ENCODE peak calls at places on chromosomes 4 and X, in ten cellular contexts. One of them, this sample, is unnamed.

GRCh38 chrX:71652405-71652804 is 14.9 kb upstream of the LOC101059915 start:
- DNase-seq in IMR-90: peak
- DNase-seq in A549: peak
- DNase-seq in Peyer's patch: no peak
- DNase-seq in tibial artery: no peak
- DNase-seq in HFF-Myc: peak
- DNase-seq in tibial nerve: no peak
- DNase-seq in body of pancreas: peak
- DNase-seq in heart right ventricle: no peak
- DNase-seq in bronchial epithelial cell: peak
- DNase-seq in this sample: no peak

GRCh38 chr4:157012781-157013180 is 41.2 kb upstream of the PDGFC start:
- DNase-seq in IMR-90: peak
- DNase-seq in tibial nerve: no peak
- DNase-seq in A549: no peak
- DNase-seq in HFF-Myc: no peak
- DNase-seq in Peyer's patch: no peak
- DNase-seq in tibial artery: no peak
- DNase-seq in heart right ventricle: no peak
- DNase-seq in body of pancreas: no peak
- DNase-seq in bronchial epithelial cell: peak
- DNase-seq in this sample: no peak

GRCh38 chr4:62816566-62816965 is 1592.7 kb downstream of the TECRL start:
- DNase-seq in Peyer's patch: no peak
- DNase-seq in body of pancreas: no peak
- DNase-seq in A549: no peak
- DNase-seq in HFF-Myc: no peak
- DNase-seq in tibial nerve: no peak
- DNase-seq in IMR-90: no peak
- DNase-seq in bronchial epithelial cell: no peak
- DNase-seq in tibial artery: no peak
- DNase-seq in heart right ventricle: no peak
- DNase-seq in this sample: no peak

GRCh38 chr4:41160856-41161255 is 53.5 kb downstream of the APBB2 start:
- DNase-seq in bronchial epithelial cell: no peak
- DNase-seq in heart right ventricle: no peak
- DNase-seq in tibial artery: no peak
- DNase-seq in tibial nerve: no peak
- DNase-seq in HFF-Myc: no peak
- DNase-seq in A549: no peak
- DNase-seq in body of pancreas: no peak
- DNase-seq in IMR-90: peak
- DNase-seq in Peyer's patch: no peak
- DNase-seq in this sample: no peak

GRCh38 chr4:83691998-83692397 is 156.1 kb downstream of the GPAT3 start:
- DNase-seq in heart right ventricle: no peak
- DNase-seq in tibial artery: no peak
- DNase-seq in body of pancreas: no peak
- DNase-seq in Peyer's patch: no peak
- DNase-seq in bronchial epithelial cell: peak
- DNase-seq in HFF-Myc: no peak
- DNase-seq in tibial nerve: no peak
- DNase-seq in IMR-90: no peak
- DNase-seq in A549: no peak
- DNase-seq in this sample: no peak

GRCh38 chrX:131792789-131793462 is 230.2 kb upstream of the STK26 start:
- DNase-seq in HFF-Myc: no peak
- DNase-seq in heart right ventricle: peak
- DNase-seq in IMR-90: peak
- DNase-seq in body of pancreas: peak
- DNase-seq in tibial nerve: no peak
- DNase-seq in tibial artery: no peak
- DNase-seq in Peyer's patch: no peak
- DNase-seq in bronchial epithelial cell: no peak
- DNase-seq in A549: peak
- DNase-seq in this sample: no peak

GRCh38 chr4:71110499-71110898 is 117.0 kb downstream of the DCK start:
- DNase-seq in tibial nerve: no peak
- DNase-seq in tibial artery: no peak
- DNase-seq in Peyer's patch: no peak
- DNase-seq in HFF-Myc: no peak
- DNase-seq in body of pancreas: no peak
- DNase-seq in heart right ventricle: no peak
- DNase-seq in IMR-90: no peak
- DNase-seq in A549: no peak
- DNase-seq in bronchial epithelial cell: no peak
- DNase-seq in this sample: no peak

GRCh38 chrX:120137439-120137838 is 21.0 kb upstream of the RHOXF2 start:
- DNase-seq in Peyer's patch: no peak
- DNase-seq in bronchial epithelial cell: no peak
- DNase-seq in IMR-90: no peak
- DNase-seq in A549: no peak
- DNase-seq in body of pancreas: no peak
- DNase-seq in tibial nerve: no peak
- DNase-seq in tibial artery: no peak
- DNase-seq in heart right ventricle: no peak
- DNase-seq in HFF-Myc: no peak
- DNase-seq in this sample: no peak

GRCh38 chr4:152700151-152700550 is 20.4 kb upstream of the TMEM154 start:
- DNase-seq in tibial nerve: no peak
- DNase-seq in HFF-Myc: no peak
- DNase-seq in Peyer's patch: no peak
- DNase-seq in IMR-90: no peak
- DNase-seq in heart right ventricle: no peak
- DNase-seq in body of pancreas: no peak
- DNase-seq in tibial artery: no peak
- DNase-seq in bronchial epithelial cell: no peak
- DNase-seq in A549: no peak
- DNase-seq in this sample: no peak

GRCh38 chrX:40146471-40147398 is 49.0 kb upstream of the BCOR start:
- DNase-seq in bronchial epithelial cell: no peak
- DNase-seq in HFF-Myc: no peak
- DNase-seq in A549: no peak
- DNase-seq in Peyer's patch: peak
- DNase-seq in tibial artery: no peak
- DNase-seq in heart right ventricle: peak
- DNase-seq in IMR-90: peak
- DNase-seq in tibial nerve: no peak
- DNase-seq in body of pancreas: peak
- DNase-seq in this sample: no peak

GRCh38 chrX:130120746-130121504 is 10.6 kb upstream of the ELF4 start:
- DNase-seq in HFF-Myc: peak
- DNase-seq in tibial nerve: peak
- DNase-seq in heart right ventricle: peak
- DNase-seq in body of pancreas: peak
- DNase-seq in tibial artery: peak
- DNase-seq in A549: peak
- DNase-seq in bronchial epithelial cell: peak
- DNase-seq in Peyer's patch: peak
- DNase-seq in IMR-90: peak
- DNase-seq in this sample: no peak

GRCh38 chrX:153687121-153688039 is at the start of gene SLC6A8:
- DNase-seq in tibial nerve: peak
- DNase-seq in IMR-90: peak
- DNase-seq in body of pancreas: peak
- DNase-seq in bronchial epithelial cell: no peak
- DNase-seq in A549: peak
- DNase-seq in heart right ventricle: peak
- DNase-seq in Peyer's patch: peak
- DNase-seq in HFF-Myc: no peak
- DNase-seq in tibial artery: peak
- DNase-seq in this sample: no peak

GRCh38 chrX:69285401-69285871 is 120.2 kb upstream of the PJA1 start:
- DNase-seq in A549: no peak
- DNase-seq in body of pancreas: no peak
- DNase-seq in tibial nerve: peak
- DNase-seq in tibial artery: no peak
- DNase-seq in bronchial epithelial cell: peak
- DNase-seq in HFF-Myc: no peak
- DNase-seq in heart right ventricle: peak
- DNase-seq in Peyer's patch: no peak
- DNase-seq in IMR-90: no peak
- DNase-seq in this sample: no peak

GRCh38 chrX:69287025-69287540 is 121.8 kb upstream of the PJA1 start:
- DNase-seq in IMR-90: no peak
- DNase-seq in heart right ventricle: no peak
- DNase-seq in HFF-Myc: no peak
- DNase-seq in bronchial epithelial cell: no peak
- DNase-seq in body of pancreas: no peak
- DNase-seq in tibial nerve: no peak
- DNase-seq in Peyer's patch: no peak
- DNase-seq in tibial artery: no peak
- DNase-seq in A549: no peak
- DNase-seq in this sample: no peak

GRCh38 chrX:69284491-69284890 is 119.2 kb upstream of the PJA1 start:
- DNase-seq in heart right ventricle: no peak
- DNase-seq in body of pancreas: no peak
- DNase-seq in bronchial epithelial cell: no peak
- DNase-seq in tibial nerve: no peak
- DNase-seq in A549: no peak
- DNase-seq in tibial artery: no peak
- DNase-seq in HFF-Myc: no peak
- DNase-seq in IMR-90: no peak
- DNase-seq in Peyer's patch: no peak
- DNase-seq in this sample: no peak

GRCh38 chrX:69286546-69286906 is 121.3 kb upstream of the PJA1 start:
- DNase-seq in tibial artery: no peak
- DNase-seq in tibial nerve: no peak
- DNase-seq in Peyer's patch: no peak
- DNase-seq in heart right ventricle: no peak
- DNase-seq in body of pancreas: no peak
- DNase-seq in IMR-90: no peak
- DNase-seq in A549: no peak
- DNase-seq in bronchial epithelial cell: no peak
- DNase-seq in HFF-Myc: no peak
- DNase-seq in this sample: no peak

DNA sequence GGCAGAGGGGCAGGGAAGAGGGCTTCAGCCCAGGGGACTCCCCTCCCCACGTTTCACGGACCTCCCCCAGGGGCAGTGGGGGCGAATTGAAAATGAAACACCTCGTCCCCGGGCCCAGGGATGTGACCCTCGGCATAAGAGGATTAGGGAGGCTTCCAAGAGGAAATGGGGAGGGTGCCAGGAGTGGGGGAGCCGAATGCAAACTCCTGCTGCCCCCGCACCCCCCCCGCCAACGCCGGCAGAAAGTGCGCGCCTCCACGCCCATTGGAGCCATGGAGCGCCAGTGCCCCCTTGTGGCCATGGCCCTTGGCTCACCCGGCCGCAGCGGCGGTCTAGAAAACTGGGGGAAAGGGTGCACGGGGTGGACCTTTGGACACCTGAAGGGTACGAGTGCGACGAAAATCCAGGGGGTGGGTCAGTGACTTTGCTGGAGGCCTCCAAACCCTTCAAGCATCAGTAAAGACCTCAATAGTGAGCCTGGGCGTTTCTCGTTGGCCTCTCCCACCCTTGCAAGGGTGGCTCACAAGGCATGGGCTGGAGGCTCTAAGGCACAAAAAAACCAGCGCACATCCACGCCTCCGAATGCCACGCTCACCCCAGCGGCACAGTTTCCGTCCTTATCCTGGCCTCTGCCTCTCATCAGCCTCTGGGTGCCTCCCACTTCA is 120.8 kb upstream of the PJA1 start:
- DNase-seq in A549: peak
- DNase-seq in tibial nerve: peak
- DNase-seq in body of pancreas: peak
- DNase-seq in IMR-90: no peak
- DNase-seq in tibial artery: peak
- DNase-seq in heart right ventricle: peak
- DNase-seq in HFF-Myc: no peak
- DNase-seq in bronchial epithelial cell: no peak
- DNase-seq in Peyer's patch: peak
- DNase-seq in this sample: no peak
- H3K4me3 ChIP-seq in A549: peak
- H3K4me3 ChIP-seq in tibial nerve: peak
- H3K4me3 ChIP-seq in body of pancreas: no peak
- H3K4me3 ChIP-seq in IMR-90: peak
- H3K4me3 ChIP-seq in tibial artery: peak
- H3K4me3 ChIP-seq in heart right ventricle: peak
- H3K4me3 ChIP-seq in HFF-Myc: peak
- H3K4me3 ChIP-seq in bronchial epithelial cell: peak
- H3K4me3 ChIP-seq in Peyer's patch: no peak
- H3K4me3 ChIP-seq in this sample: no peak

DNA sequence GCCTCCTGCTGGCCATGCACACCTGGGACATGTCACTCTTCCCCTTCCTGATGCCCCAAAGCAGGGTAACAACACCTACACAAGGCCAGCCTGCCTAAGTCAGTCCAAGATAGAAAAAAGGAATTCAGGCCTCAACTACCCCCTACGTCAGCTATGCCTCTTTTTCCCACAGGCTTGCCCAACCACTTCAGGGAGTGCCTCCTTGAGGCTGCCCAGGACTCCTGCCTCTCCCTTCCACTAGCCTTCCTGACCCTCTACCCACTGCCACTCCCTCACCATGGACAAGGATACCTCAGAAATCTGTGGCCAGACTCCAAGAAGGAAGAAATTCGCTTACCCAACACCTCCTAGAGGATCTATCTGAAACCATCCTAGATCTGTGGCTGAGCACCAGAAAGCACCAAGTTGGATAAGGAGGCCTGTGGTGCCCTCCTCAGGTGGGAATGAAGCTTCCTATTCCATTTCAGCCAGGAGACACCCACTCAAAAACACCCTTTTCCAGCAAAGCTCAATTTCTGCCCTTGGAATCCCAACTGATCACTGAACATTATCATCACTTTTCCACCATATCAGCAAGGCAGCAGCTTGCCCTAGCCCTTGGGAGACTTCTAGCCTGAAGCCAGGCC is 1.8 kb downstream of the KDM5C start:
- DNase-seq in heart right ventricle: no peak
- DNase-seq in body of pancreas: no peak
- DNase-seq in A549: peak
- DNase-seq in bronchial epithelial cell: no peak
- DNase-seq in Peyer's patch: no peak
- DNase-seq in HFF-Myc: no peak
- DNase-seq in IMR-90: no peak
- DNase-seq in tibial artery: no peak
- DNase-seq in tibial nerve: no peak
- DNase-seq in this sample: no peak
- TF ChIP-seq CTCF in heart right ventricle: no peak
- TF ChIP-seq CTCF in body of pancreas: no peak
- TF ChIP-seq CTCF in A549: no peak
- TF ChIP-seq CTCF in bronchial epithelial cell: no peak
- TF ChIP-seq CTCF in Peyer's patch: no peak
- TF ChIP-seq CTCF in HFF-Myc: no peak
- TF ChIP-seq CTCF in IMR-90: no peak
- TF ChIP-seq CTCF in tibial artery: no peak
- TF ChIP-seq CTCF in tibial nerve: no peak
- TF ChIP-seq CTCF in this sample: peak

GRCh38 chr4:6676722-6677558 is 16.7 kb upstream of the S100P start:
- DNase-seq in HFF-Myc: no peak
- DNase-seq in heart right ventricle: no peak
- DNase-seq in A549: no peak
- DNase-seq in bronchial epithelial cell: no peak
- DNase-seq in tibial nerve: no peak
- DNase-seq in IMR-90: no peak
- DNase-seq in tibial artery: no peak
- DNase-seq in Peyer's patch: no peak
- DNase-seq in body of pancreas: no peak
- DNase-seq in this sample: no peak
- H3K4me3 ChIP-seq in HFF-Myc: peak
- H3K4me3 ChIP-seq in heart right ventricle: no peak
- H3K4me3 ChIP-seq in A549: no peak
- H3K4me3 ChIP-seq in bronchial epithelial cell: no peak
- H3K4me3 ChIP-seq in tibial nerve: no peak
- H3K4me3 ChIP-seq in IMR-90: no peak
- H3K4me3 ChIP-seq in tibial artery: no peak
- H3K4me3 ChIP-seq in Peyer's patch: no peak
- H3K4me3 ChIP-seq in body of pancreas: no peak
- H3K4me3 ChIP-seq in this sample: no peak

GRCh38 chr4:4327652-4328121 is 37.6 kb downstream of the ZBTB49 start:
- DNase-seq in body of pancreas: peak
- DNase-seq in IMR-90: no peak
- DNase-seq in A549: peak
- DNase-seq in tibial nerve: no peak
- DNase-seq in bronchial epithelial cell: no peak
- DNase-seq in HFF-Myc: no peak
- DNase-seq in heart right ventricle: peak
- DNase-seq in tibial artery: peak
- DNase-seq in Peyer's patch: no peak
- DNase-seq in this sample: no peak
- TF ChIP-seq CTCF in body of pancreas: peak
- TF ChIP-seq CTCF in IMR-90: peak
- TF ChIP-seq CTCF in A549: no peak
- TF ChIP-seq CTCF in tibial nerve: no peak
- TF ChIP-seq CTCF in bronchial epithelial cell: peak
- TF ChIP-seq CTCF in HFF-Myc: peak
- TF ChIP-seq CTCF in heart right ventricle: peak
- TF ChIP-seq CTCF in tibial artery: no peak
- TF ChIP-seq CTCF in Peyer's patch: no peak
- TF ChIP-seq CTCF in this sample: peak